ENCODE peak calls at places on chromosomes 16 and 17, in ten cellular contexts. C, Y, N, H, P, F, G, A, W and V are unnamed samples. For H3K9me3 and H3K4me1, the result is how much of the 10 kb centered on the place peaks cover.

GRCh38 chr17:67186782-67187181 is 58.2 kb downstream of the HELZ start:
- DNase-seq in W (no peak), F (no peak), P (no peak), A (no peak), C (no peak), G (no peak), H (no peak), N (no peak), Y (no peak), V (no peak)

GRCh38 chr17:41910701-41911391 is 7.9 kb downstream of the ACLY start:
- DNase-seq in Y (no peak), W (no peak), H (no peak), A (no peak), P (no peak), N (no peak), G (no peak), F (no peak), C (peak), V (no peak)

GRCh38 chr16:3599922-3600321 is 11.5 kb downstream of the SLX4 start:
- DNase-seq in G (no peak), A (no peak), C (no peak), W (no peak), P (no peak), H (no peak), F (no peak), N (no peak), Y (no peak), V (no peak)

GRCh38 chr17:1179635-1180433 is at the start of gene ABR:
- DNase-seq in N (no peak), G (peak), Y (peak), H (peak), F (peak), A (peak), W (peak), P (peak), C (peak), V (no peak)

GRCh38 chr16:75265911-75266701 is 14.7 kb upstream of the BCAR1 start:
- DNase-seq in Y (peak), G (peak), C (peak), F (peak), N (no peak), A (peak), H (peak), W (peak), P (peak), V (no peak)

GRCh38 chr16:84625556-84625955 is 7.7 kb upstream of the COTL1 start:
- DNase-seq in F (no peak), W (no peak), P (no peak), H (no peak), G (no peak), A (no peak), Y (no peak), N (no peak), C (no peak), V (no peak)

GRCh38 chr17:78412403-78412802 is 34.0 kb downstream of the PGS1 start:
- DNase-seq in P (no peak), G (no peak), F (no peak), C (peak), W (no peak), N (no peak), A (no peak), Y (no peak), H (no peak), V (no peak)

GRCh38 chr17:30975042-30975820 is 4.4 kb downstream of the RNF135 start:
- DNase-seq in G (no peak), A (no peak), Y (no peak), H (peak), F (no peak), P (no peak), W (no peak), N (no peak), C (no peak), V (no peak)

GRCh38 chr17:37743875-37744632 is 805 bp downstream of the HNF1B start:
- DNase-seq in N (no peak), A (no peak), G (peak), H (peak), F (peak), Y (no peak), W (no peak), C (peak), P (no peak), V (no peak)

DNA sequence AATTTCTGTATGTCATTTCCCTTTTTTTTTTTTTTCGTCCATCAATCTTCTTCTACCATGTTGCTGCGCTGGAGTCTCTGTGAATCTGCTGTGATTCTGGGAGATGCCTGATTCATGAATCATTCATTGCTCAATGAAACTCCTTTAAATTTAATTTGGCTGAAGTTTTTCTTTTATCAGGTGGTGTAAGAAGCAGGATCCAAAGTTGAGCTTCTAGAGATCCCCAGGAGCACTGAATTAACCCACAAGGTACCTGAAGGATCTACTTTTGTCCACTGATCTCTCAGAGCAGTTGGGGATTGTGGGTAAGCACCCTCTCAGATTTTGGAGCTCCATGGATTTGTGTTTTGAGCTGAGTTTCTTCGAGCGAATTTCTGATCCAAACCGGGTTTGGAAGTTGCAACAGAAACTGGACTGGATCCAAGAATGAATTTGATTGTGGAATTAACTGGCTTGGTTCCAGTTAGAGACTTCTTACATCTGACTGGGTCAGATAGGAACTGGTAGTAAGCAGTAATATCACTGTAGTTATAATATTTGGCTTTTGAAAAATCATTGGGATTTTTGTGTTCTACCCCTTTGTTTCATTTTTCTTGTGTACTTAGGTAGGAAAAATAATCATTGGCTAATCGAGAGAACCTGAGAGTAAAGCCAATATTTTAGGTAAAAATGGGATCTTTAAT is 447.8 kb upstream of the TOM1L1 start:
- DNase-seq in N (no peak), P (no peak), A (no peak), F (no peak), G (no peak), W (no peak), H (no peak), Y (no peak), C (no peak), V (no peak)
- H3K9me3 ChIP-seq in N (under half), P (under half), A (under half), F (under half), G (under half), W (under half), H (under half), Y (under half), C (under half), V (under half)

GRCh38 chr17:77281024-77281903 is 140.5 kb downstream of the SEC14L1 start:
- DNase-seq in G (peak), H (peak), C (peak), A (peak), N (no peak), P (no peak), Y (no peak), W (no peak), F (peak), V (no peak)

GRCh38 chr17:77284023-77284617 is 143.4 kb downstream of the SEC14L1 start:
- DNase-seq in Y (no peak), N (no peak), G (no peak), W (no peak), A (no peak), H (no peak), C (no peak), F (no peak), P (no peak), V (no peak)

GRCh38 chr17:77282524-77283515 is 142.1 kb downstream of the SEC14L1 start:
- DNase-seq in N (no peak), H (peak), P (no peak), A (no peak), F (peak), C (no peak), Y (no peak), G (peak), W (no peak), V (no peak)

GRCh38 chr17:77280304-77280910 is 139.6 kb downstream of the SEC14L1 start:
- DNase-seq in H (no peak), P (no peak), A (no peak), Y (peak), F (no peak), C (no peak), W (peak), G (peak), N (no peak), V (no peak)

DNA sequence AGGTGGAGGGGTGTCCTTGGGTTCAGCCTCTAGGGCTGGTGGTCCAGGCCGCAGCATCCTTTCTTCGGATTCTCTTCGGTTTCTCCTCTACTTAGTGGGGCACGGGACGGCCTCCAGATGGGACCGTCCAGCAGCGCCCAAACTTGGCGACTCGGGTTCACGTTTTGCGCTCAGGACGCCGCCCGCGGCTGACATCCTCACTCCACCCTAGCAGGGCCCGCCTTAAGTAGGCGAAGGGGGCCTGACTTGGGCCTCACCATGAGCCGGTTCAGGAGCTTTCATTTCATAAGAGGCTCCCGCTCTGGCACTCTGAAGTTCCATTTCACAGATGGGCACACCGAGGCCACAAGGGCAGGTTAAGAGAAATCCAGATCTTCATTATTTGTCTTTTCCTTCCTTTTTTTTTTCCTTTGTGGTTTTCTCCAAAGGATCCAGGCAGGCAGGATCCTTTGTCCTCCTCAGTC is 141.2 kb downstream of the SEC14L1 start:
- DNase-seq in N (no peak), A (no peak), G (peak), P (no peak), W (no peak), H (peak), C (peak), F (no peak), Y (no peak), V (no peak)
- TF ChIP-seq POLR2A in N (no peak), A (no peak), G (peak), P (no peak), W (no peak), H (no peak), C (peak), F (peak), Y (no peak), V (no peak)

GRCh38 chr16:89426736-89427525 is 63.4 kb downstream of the ANKRD11 start:
- DNase-seq in N (no peak), W (no peak), H (no peak), A (no peak), G (no peak), P (no peak), Y (no peak), C (no peak), F (no peak), V (no peak)
- H3K4me1 ChIP-seq in N (half or more), W (under half), H (half or more), A (under half), G (under half), P (under half), Y (under half), C (under half), F (under half), V (under half)

DNA sequence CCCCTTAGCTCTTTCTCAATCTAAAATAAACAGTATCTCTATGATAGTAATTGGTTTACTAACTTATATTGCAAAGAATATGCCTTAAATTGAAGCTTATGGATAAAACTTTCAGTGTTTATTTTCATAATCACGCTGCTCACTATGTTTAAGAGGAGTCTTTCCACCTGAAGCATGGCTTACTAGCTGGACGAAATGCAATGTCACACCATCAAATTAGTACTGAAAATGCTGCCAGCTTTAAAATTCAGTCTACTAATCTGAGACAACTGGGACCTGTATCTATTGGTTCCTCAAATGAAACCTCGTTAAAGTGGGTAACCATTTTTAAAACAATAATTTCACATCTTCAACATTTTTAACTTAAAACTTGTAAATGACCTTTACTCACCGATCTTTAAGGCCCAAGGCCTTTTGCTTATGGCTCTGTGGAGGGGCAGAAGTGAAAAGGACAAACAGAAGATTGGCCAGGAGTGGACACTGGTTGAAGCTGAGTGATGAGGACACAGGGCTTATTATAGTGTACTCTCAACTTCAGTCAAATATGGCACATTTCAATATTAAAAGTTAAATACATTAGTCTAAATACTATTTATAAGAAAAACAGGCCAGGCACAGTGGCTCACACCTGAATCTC is 212.8 kb upstream of the WSB1 start:
- DNase-seq in A (no peak), N (no peak), H (no peak), W (no peak), P (no peak), F (no peak), C (no peak), Y (no peak), G (no peak), V (no peak)
- H3K9me3 ChIP-seq in A (under half), N (under half), H (under half), W (under half), P (under half), F (under half), C (under half), Y (under half), G (under half), V (under half)